ENCODE peak calls at places on chromosomes 13 and 19, in ten cellular contexts. One of them, this sample, is unnamed.

GRCh38 chr19:5144545-5145179 is 175.7 kb downstream of the KDM4B start:
- DNase-seq in CD4-positive, alpha-beta T cell: no peak
- DNase-seq in GM23248: no peak
- DNase-seq in SJSA1: no peak
- DNase-seq in breast epithelium: no peak
- DNase-seq in transverse colon: no peak
- DNase-seq in WERI-Rb-1: no peak
- DNase-seq in astrocyte: no peak
- DNase-seq in lung: no peak
- DNase-seq in CD8-positive, alpha-beta memory T cell: peak; percentile 46
- DNase-seq in this sample: no peak

GRCh38 chr19:14004619-14005380 is 1.3 kb downstream of the RFX1 start:
- DNase-seq in CD4-positive, alpha-beta T cell: no peak
- DNase-seq in GM23248: peak; percentile 63
- DNase-seq in SJSA1: no peak
- DNase-seq in breast epithelium: peak; percentile 83
- DNase-seq in transverse colon: peak; percentile 66
- DNase-seq in WERI-Rb-1: no peak
- DNase-seq in astrocyte: no peak
- DNase-seq in lung: peak; percentile 61
- DNase-seq in CD8-positive, alpha-beta memory T cell: no peak
- DNase-seq in this sample: peak; percentile 69

GRCh38 chr13:66996503-66996902 is 233.6 kb downstream of the PCDH9 start:
- DNase-seq in CD4-positive, alpha-beta T cell: no peak
- DNase-seq in GM23248: no peak
- DNase-seq in SJSA1: no peak
- DNase-seq in breast epithelium: no peak
- DNase-seq in transverse colon: no peak
- DNase-seq in WERI-Rb-1: no peak
- DNase-seq in astrocyte: no peak
- DNase-seq in lung: no peak
- DNase-seq in CD8-positive, alpha-beta memory T cell: no peak
- DNase-seq in this sample: no peak

GRCh38 chr19:32337176-32337808 is 8.1 kb upstream of the ZNF507 start:
- DNase-seq in CD4-positive, alpha-beta T cell: no peak
- DNase-seq in GM23248: peak; percentile 40
- DNase-seq in SJSA1: no peak
- DNase-seq in breast epithelium: no peak
- DNase-seq in transverse colon: no peak
- DNase-seq in WERI-Rb-1: no peak
- DNase-seq in astrocyte: no peak
- DNase-seq in lung: no peak
- DNase-seq in CD8-positive, alpha-beta memory T cell: no peak
- DNase-seq in this sample: no peak

GRCh38 chr19:52237771-52238400 is 31.5 kb upstream of the ZNF766 start:
- DNase-seq in CD4-positive, alpha-beta T cell: peak; percentile 39
- DNase-seq in GM23248: peak; percentile 74
- DNase-seq in SJSA1: peak; percentile 39
- DNase-seq in breast epithelium: peak; percentile 46
- DNase-seq in transverse colon: peak; percentile 59
- DNase-seq in WERI-Rb-1: peak; percentile 63
- DNase-seq in astrocyte: peak; percentile 41
- DNase-seq in lung: peak; percentile 45
- DNase-seq in CD8-positive, alpha-beta memory T cell: peak; percentile 74
- DNase-seq in this sample: peak; percentile 41

GRCh38 chr19:2820112-2820702 is 539 bp downstream of the ZNF554 start:
- DNase-seq in CD4-positive, alpha-beta T cell: no peak
- DNase-seq in GM23248: peak; percentile 43
- DNase-seq in SJSA1: no peak
- DNase-seq in breast epithelium: no peak
- DNase-seq in transverse colon: peak; percentile 27
- DNase-seq in WERI-Rb-1: no peak
- DNase-seq in astrocyte: no peak
- DNase-seq in lung: no peak
- DNase-seq in CD8-positive, alpha-beta memory T cell: no peak
- DNase-seq in this sample: no peak

GRCh38 chr13:26412263-26412662 is 145.2 kb upstream of the WASF3 start:
- DNase-seq in CD4-positive, alpha-beta T cell: no peak
- DNase-seq in GM23248: no peak
- DNase-seq in SJSA1: no peak
- DNase-seq in breast epithelium: no peak
- DNase-seq in transverse colon: no peak
- DNase-seq in WERI-Rb-1: no peak
- DNase-seq in astrocyte: no peak
- DNase-seq in lung: no peak
- DNase-seq in CD8-positive, alpha-beta memory T cell: no peak
- DNase-seq in this sample: no peak

GRCh38 chr19:39970424-39970673 is 616 bp upstream of the PSMC4 start:
- DNase-seq in CD4-positive, alpha-beta T cell: no peak
- DNase-seq in GM23248: no peak
- DNase-seq in SJSA1: no peak
- DNase-seq in breast epithelium: no peak
- DNase-seq in transverse colon: no peak
- DNase-seq in WERI-Rb-1: no peak
- DNase-seq in astrocyte: no peak
- DNase-seq in lung: no peak
- DNase-seq in CD8-positive, alpha-beta memory T cell: no peak
- DNase-seq in this sample: no peak

GRCh38 chr13:65710514-65710913 is 1519.6 kb downstream of the PCDH9 start:
- DNase-seq in CD4-positive, alpha-beta T cell: no peak
- DNase-seq in GM23248: no peak
- DNase-seq in SJSA1: no peak
- DNase-seq in breast epithelium: no peak
- DNase-seq in transverse colon: no peak
- DNase-seq in WERI-Rb-1: no peak
- DNase-seq in astrocyte: no peak
- DNase-seq in lung: no peak
- DNase-seq in CD8-positive, alpha-beta memory T cell: no peak
- DNase-seq in this sample: no peak

GRCh38 chr13:29922281-29922821 is 71.9 kb upstream of the UBL3 start:
- DNase-seq in CD4-positive, alpha-beta T cell: no peak
- DNase-seq in GM23248: peak; percentile 71
- DNase-seq in SJSA1: peak; percentile 6
- DNase-seq in breast epithelium: no peak
- DNase-seq in transverse colon: no peak
- DNase-seq in WERI-Rb-1: no peak
- DNase-seq in astrocyte: peak; percentile 61
- DNase-seq in lung: no peak
- DNase-seq in CD8-positive, alpha-beta memory T cell: no peak
- DNase-seq in this sample: no peak

GRCh38 chr19:38653028-38653571 is 5.7 kb downstream of the ACTN4 start:
- DNase-seq in CD4-positive, alpha-beta T cell: no peak
- DNase-seq in GM23248: peak; percentile 81
- DNase-seq in SJSA1: peak; percentile 39
- DNase-seq in breast epithelium: no peak
- DNase-seq in transverse colon: peak; percentile 78
- DNase-seq in WERI-Rb-1: peak; percentile 63
- DNase-seq in astrocyte: peak; percentile 45
- DNase-seq in lung: no peak
- DNase-seq in CD8-positive, alpha-beta memory T cell: no peak
- DNase-seq in this sample: no peak

GRCh38 chr19:24040621-24041020 is 46.4 kb upstream of the ZNF254 start:
- DNase-seq in CD4-positive, alpha-beta T cell: no peak
- DNase-seq in GM23248: no peak
- DNase-seq in SJSA1: no peak
- DNase-seq in breast epithelium: no peak
- DNase-seq in transverse colon: no peak
- DNase-seq in WERI-Rb-1: no peak
- DNase-seq in astrocyte: no peak
- DNase-seq in lung: no peak
- DNase-seq in CD8-positive, alpha-beta memory T cell: no peak
- DNase-seq in this sample: no peak

GRCh38 chr19:14147797-14148605 is 11.6 kb upstream of the ASF1B start:
- DNase-seq in CD4-positive, alpha-beta T cell: peak; percentile 37
- DNase-seq in GM23248: peak; percentile 84
- DNase-seq in SJSA1: no peak
- DNase-seq in breast epithelium: peak; percentile 64
- DNase-seq in transverse colon: peak; percentile 71
- DNase-seq in WERI-Rb-1: peak; percentile 77
- DNase-seq in astrocyte: peak; percentile 22
- DNase-seq in lung: peak; percentile 64
- DNase-seq in CD8-positive, alpha-beta memory T cell: peak; percentile 56
- DNase-seq in this sample: peak; percentile 79

GRCh38 chr13:30114586-30115256 is 192.6 kb downstream of the KATNAL1 start:
- DNase-seq in CD4-positive, alpha-beta T cell: peak; percentile 95
- DNase-seq in GM23248: peak; percentile 94
- DNase-seq in SJSA1: peak; percentile 68
- DNase-seq in breast epithelium: peak; percentile 85
- DNase-seq in transverse colon: peak; percentile 95
- DNase-seq in WERI-Rb-1: peak; percentile 80
- DNase-seq in astrocyte: peak; percentile 63
- DNase-seq in lung: peak; percentile 93
- DNase-seq in CD8-positive, alpha-beta memory T cell: peak; percentile 93
- DNase-seq in this sample: peak; percentile 85

GRCh38 chr13:37495046-37495445 is 103.5 kb downstream of the POSTN start:
- DNase-seq in CD4-positive, alpha-beta T cell: no peak
- DNase-seq in GM23248: peak; percentile 65
- DNase-seq in SJSA1: no peak
- DNase-seq in breast epithelium: peak; percentile 53
- DNase-seq in transverse colon: no peak
- DNase-seq in WERI-Rb-1: no peak
- DNase-seq in astrocyte: peak; percentile 68
- DNase-seq in lung: no peak
- DNase-seq in CD8-positive, alpha-beta memory T cell: no peak
- DNase-seq in this sample: no peak

GRCh38 chr13:28324181-28324789 is 170.6 kb downstream of the FLT1 start:
- DNase-seq in CD4-positive, alpha-beta T cell: peak; percentile 14
- DNase-seq in GM23248: peak; percentile 83
- DNase-seq in SJSA1: peak; percentile 40
- DNase-seq in breast epithelium: no peak
- DNase-seq in transverse colon: peak; percentile 55
- DNase-seq in WERI-Rb-1: peak; percentile 90
- DNase-seq in astrocyte: no peak
- DNase-seq in lung: peak; percentile 62
- DNase-seq in CD8-positive, alpha-beta memory T cell: peak; percentile 47
- DNase-seq in this sample: peak; percentile 70

GRCh38 chr13:69108486-69108885 is 999.1 kb upstream of the ATXN8OS start:
- DNase-seq in CD4-positive, alpha-beta T cell: no peak
- DNase-seq in GM23248: no peak
- DNase-seq in SJSA1: no peak
- DNase-seq in breast epithelium: no peak
- DNase-seq in transverse colon: no peak
- DNase-seq in WERI-Rb-1: no peak
- DNase-seq in astrocyte: no peak
- DNase-seq in lung: no peak
- DNase-seq in CD8-positive, alpha-beta memory T cell: no peak
- DNase-seq in this sample: no peak

GRCh38 chr19:14112809-14113385 is 4.7 kb downstream of the PRKACA start:
- DNase-seq in CD4-positive, alpha-beta T cell: no peak
- DNase-seq in GM23248: peak; percentile 53
- DNase-seq in SJSA1: no peak
- DNase-seq in breast epithelium: no peak
- DNase-seq in transverse colon: no peak
- DNase-seq in WERI-Rb-1: no peak
- DNase-seq in astrocyte: no peak
- DNase-seq in lung: no peak
- DNase-seq in CD8-positive, alpha-beta memory T cell: no peak
- DNase-seq in this sample: peak; percentile 72

GRCh38 chr19:54805665-54806515 is 2.5 kb downstream of the KIR2DL4 start:
- DNase-seq in CD4-positive, alpha-beta T cell: no peak
- DNase-seq in GM23248: no peak
- DNase-seq in SJSA1: no peak
- DNase-seq in breast epithelium: no peak
- DNase-seq in transverse colon: no peak
- DNase-seq in WERI-Rb-1: no peak
- DNase-seq in astrocyte: no peak
- DNase-seq in lung: no peak
- DNase-seq in CD8-positive, alpha-beta memory T cell: no peak
- DNase-seq in this sample: no peak
- H3K27ac ChIP-seq in CD4-positive, alpha-beta T cell: no peak overlapping the region
- H3K27ac ChIP-seq in GM23248: no peak overlapping the region
- H3K27ac ChIP-seq in SJSA1: no peak overlapping the region
- H3K27ac ChIP-seq in breast epithelium: no peak overlapping the region
- H3K27ac ChIP-seq in transverse colon: no peak overlapping the region
- H3K27ac ChIP-seq in WERI-Rb-1: no peak overlapping the region
- H3K27ac ChIP-seq in astrocyte: no peak overlapping the region
- H3K27ac ChIP-seq in lung: no peak overlapping the region
- H3K27ac ChIP-seq in CD8-positive, alpha-beta memory T cell: no peak overlapping the region
- H3K27ac ChIP-seq in this sample: no peak overlapping the region

GRCh38 chr13:79030513-79030912 is 371.6 kb upstream of the OBI1 start:
- DNase-seq in CD4-positive, alpha-beta T cell: no peak
- DNase-seq in GM23248: no peak
- DNase-seq in SJSA1: no peak
- DNase-seq in breast epithelium: no peak
- DNase-seq in transverse colon: no peak
- DNase-seq in WERI-Rb-1: peak; percentile 12
- DNase-seq in astrocyte: no peak
- DNase-seq in lung: no peak
- DNase-seq in CD8-positive, alpha-beta memory T cell: no peak
- DNase-seq in this sample: no peak
- H3K27me3 ChIP-seq in CD4-positive, alpha-beta T cell: no peaks in the 10 kb centered on the region
- H3K27me3 ChIP-seq in GM23248: no peaks in the 10 kb centered on the region
- H3K27me3 ChIP-seq in SJSA1: no peaks in the 10 kb centered on the region
- H3K27me3 ChIP-seq in breast epithelium: no peaks in the 10 kb centered on the region
- H3K27me3 ChIP-seq in transverse colon: no peaks in the 10 kb centered on the region
- H3K27me3 ChIP-seq in WERI-Rb-1: no peaks in the 10 kb centered on the region
- H3K27me3 ChIP-seq in astrocyte: no peaks in the 10 kb centered on the region
- H3K27me3 ChIP-seq in lung: no peaks in the 10 kb centered on the region
- H3K27me3 ChIP-seq in CD8-positive, alpha-beta memory T cell: peaks cover 3% of the 10 kb centered on the region
- H3K27me3 ChIP-seq in this sample: no peaks in the 10 kb centered on the region

DNA sequence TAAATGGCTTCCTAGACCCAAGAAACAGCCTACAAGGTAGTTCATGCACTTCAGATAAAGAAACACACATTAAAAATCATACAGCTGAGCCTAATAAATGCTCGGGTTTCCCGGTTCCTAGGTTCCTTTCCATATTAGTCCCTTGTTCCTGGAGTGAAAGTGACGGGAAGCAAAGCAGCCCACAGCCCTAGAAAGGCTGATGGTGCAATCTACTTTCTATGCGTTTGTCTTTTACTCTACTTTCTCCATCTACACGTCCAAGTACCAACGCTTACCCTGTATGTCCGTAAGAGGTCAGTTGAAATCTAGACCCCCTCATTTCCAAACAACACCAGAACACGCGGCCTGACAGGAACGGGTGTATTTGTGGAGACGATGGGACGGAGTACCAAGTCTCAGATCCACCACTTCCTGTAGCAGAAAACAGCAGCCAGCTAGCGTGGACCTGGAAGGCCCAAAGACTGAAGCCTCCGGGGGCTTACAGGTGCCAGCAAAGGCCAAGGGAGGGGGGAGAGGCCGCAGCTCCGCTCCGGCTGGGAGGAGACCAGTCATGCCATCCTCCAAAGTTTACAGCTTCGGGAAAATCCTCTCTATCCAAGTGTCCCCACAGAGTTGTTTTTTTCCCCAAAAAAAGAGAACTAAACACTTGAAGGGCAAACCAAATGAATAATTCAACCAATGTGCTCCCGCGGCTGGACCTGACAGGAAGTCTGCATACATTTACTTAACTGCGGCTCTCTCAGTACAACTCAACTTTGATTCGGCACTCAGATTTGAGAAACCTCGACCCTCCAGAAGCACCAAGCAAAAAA is 34.1 kb downstream of the STK24 start:
- DNase-seq in CD4-positive, alpha-beta T cell: no peak
- DNase-seq in GM23248: peak; percentile 35
- DNase-seq in SJSA1: no peak
- DNase-seq in breast epithelium: no peak
- DNase-seq in transverse colon: no peak
- DNase-seq in WERI-Rb-1: no peak
- DNase-seq in astrocyte: no peak
- DNase-seq in lung: no peak
- DNase-seq in CD8-positive, alpha-beta memory T cell: no peak
- DNase-seq in this sample: no peak
- H3K27ac ChIP-seq in CD4-positive, alpha-beta T cell: no peak overlapping the region
- H3K27ac ChIP-seq in GM23248: peak overlapping the region; percentile 64
- H3K27ac ChIP-seq in SJSA1: no peak overlapping the region
- H3K27ac ChIP-seq in breast epithelium: peak overlapping the region; percentile 66
- H3K27ac ChIP-seq in transverse colon: peak overlapping the region; percentile 59
- H3K27ac ChIP-seq in WERI-Rb-1: no peak overlapping the region
- H3K27ac ChIP-seq in astrocyte: no peak overlapping the region
- H3K27ac ChIP-seq in lung: peak overlapping the region; percentile 9
- H3K27ac ChIP-seq in CD8-positive, alpha-beta memory T cell: no peak overlapping the region
- H3K27ac ChIP-seq in this sample: peak overlapping the region; percentile 50

GRCh38 chr13:21668665-21669599 is 1.9 kb upstream of the FGF9 start:
- DNase-seq in CD4-positive, alpha-beta T cell: no peak
- DNase-seq in GM23248: peak; percentile 47
- DNase-seq in SJSA1: peak; percentile 43
- DNase-seq in breast epithelium: no peak
- DNase-seq in transverse colon: peak; percentile 47
- DNase-seq in WERI-Rb-1: no peak
- DNase-seq in astrocyte: peak; percentile 36
- DNase-seq in lung: no peak
- DNase-seq in CD8-positive, alpha-beta memory T cell: peak; percentile 76
- DNase-seq in this sample: no peak
- H3K27me3 ChIP-seq in CD4-positive, alpha-beta T cell: peaks cover 16% of the 10 kb centered on the region
- H3K27me3 ChIP-seq in GM23248: peaks cover 43% of the 10 kb centered on the region
- H3K27me3 ChIP-seq in SJSA1: peaks cover 25% of the 10 kb centered on the region
- H3K27me3 ChIP-seq in breast epithelium: peaks cover 35% of the 10 kb centered on the region
- H3K27me3 ChIP-seq in transverse colon: peaks cover 59% of the 10 kb centered on the region
- H3K27me3 ChIP-seq in WERI-Rb-1: peaks cover 96% of the 10 kb centered on the region
- H3K27me3 ChIP-seq in astrocyte: peaks cover 30% of the 10 kb centered on the region
- H3K27me3 ChIP-seq in lung: no peaks in the 10 kb centered on the region
- H3K27me3 ChIP-seq in CD8-positive, alpha-beta memory T cell: peaks cover 6% of the 10 kb centered on the region
- H3K27me3 ChIP-seq in this sample: peaks cover 40% of the 10 kb centered on the region

This sample was measured in heart left ventricle.